ENCODE peak calls at places on chromosome 17, in eight cellular contexts. D is A549; S is dorsolateral prefrontal cortex; U is heart right ventricle; V is body of pancreas; B is activated T-cell treated with anti-CD3 and anti-CD28 coated beads, Interleukin-2, amount 50 U/mL, for 72 hours; O is H9; A is GM13976. N is an unnamed sample.

GRCh38 chr17:27181935-27182334 is 112.0 kb upstream of the WSB1 start:
- DNase-seq in B (no peak), S (no peak), A (no peak), U (no peak), O (no peak), V (no peak), D (no peak), N (no peak)

GRCh38 chr17:159609-160008 is 21.8 kb downstream of the DOC2B start:
- DNase-seq in V (no peak), B (no peak), A (no peak), U (no peak), O (no peak), S (no peak), D (no peak), N (no peak)

GRCh38 chr17:76000755-76001521 is at the start of gene CDK3:
- DNase-seq in U (no peak), O (no peak), S (no peak), V (peak), D (no peak), A (no peak), B (no peak), N (no peak)

GRCh38 chr17:45425125-45425983 is 7.3 kb downstream of the ARHGAP27 start:
- DNase-seq in S (no peak), U (peak), A (peak), D (peak), B (no peak), O (peak), V (peak), N (no peak)

GRCh38 chr17:16937431-16937830 is 34.5 kb downstream of the TNFRSF13B start:
- DNase-seq in B (no peak), S (peak), V (no peak), D (no peak), U (no peak), O (no peak), A (no peak), N (no peak)

GRCh38 chr17:1095093-1095852 is 84.5 kb downstream of the ABR start:
- DNase-seq in B (no peak), A (no peak), S (no peak), O (no peak), U (peak), D (no peak), V (no peak), N (no peak)

GRCh38 chr17:64077409-64077808 is 52.5 kb downstream of the ERN1 start:
- DNase-seq in V (no peak), A (no peak), B (no peak), O (no peak), S (no peak), U (no peak), D (no peak), N (no peak)

GRCh38 chr17:68640601-68641000 is 39.4 kb upstream of the FAM20A start:
- DNase-seq in V (no peak), B (no peak), D (no peak), S (no peak), A (no peak), U (no peak), O (no peak), N (no peak)

GRCh38 chr17:50048988-50049387 is 6.9 kb upstream of the ITGA3 start:
- DNase-seq in A (no peak), O (no peak), D (no peak), S (no peak), U (no peak), B (no peak), V (no peak), N (no peak)

GRCh38 chr17:13646411-13646810 is 44.7 kb upstream of the HS3ST3A1 start:
- DNase-seq in D (no peak), O (no peak), S (no peak), B (no peak), V (no peak), U (no peak), A (no peak), N (no peak)

GRCh38 chr17:7580631-7581554 is 1.5 kb downstream of the CD68 start:
- DNase-seq in B (no peak), A (no peak), S (no peak), V (no peak), U (no peak), D (no peak), O (peak), N (no peak)

GRCh38 chr17:64057701-64058263 is 37.3 kb upstream of the ICAM2 start:
- DNase-seq in V (no peak), O (no peak), A (no peak), U (no peak), S (no peak), B (no peak), D (no peak), N (no peak)

GRCh38 chr17:79820959-79821330 is 18.3 kb downstream of the CBX4 start:
- DNase-seq in B (no peak), S (no peak), A (no peak), V (no peak), O (no peak), D (no peak), U (no peak), N (no peak)

GRCh38 chr17:79294459-79295071 is 219.9 kb downstream of the ENGASE start:
- DNase-seq in B (peak), A (peak), S (no peak), O (peak), U (peak), V (peak), D (peak), N (peak)

GRCh38 chr17:4189280-4189679 is 46.3 kb downstream of the CYB5D2 start:
- DNase-seq in D (no peak), V (no peak), O (no peak), S (no peak), A (no peak), U (no peak), B (no peak), N (no peak)

GRCh38 chr17:64787255-64787920 is 125.3 kb upstream of the SMURF2 start:
- DNase-seq in D (no peak), A (no peak), O (no peak), V (no peak), S (no peak), U (no peak), B (no peak), N (no peak)

GRCh38 chr17:66177048-66177447 is 14.9 kb downstream of the CEP112 start:
- DNase-seq in V (no peak), D (no peak), A (no peak), U (no peak), O (no peak), S (no peak), B (no peak), N (no peak)

GRCh38 chr17:32253117-32253611 is 12.5 kb upstream of the RHBDL3 start:
- DNase-seq in U (peak), S (peak), O (peak), D (peak), V (peak), A (peak), B (peak), N (peak)

GRCh38 chr17:47957591-47958490 is at the start of gene PRR15L:
- DNase-seq in B (no peak), S (no peak), O (peak), U (no peak), A (no peak), V (peak), D (no peak), N (no peak)

N was measured in germinal center.